ENCODE peak calls at places on chromosomes 5 and 9, in five cellular contexts. S is fibroblast of lung, R is uterus, G is pancreas, M is neural crest cell. B is an unnamed sample.
A peak's percentile ranks its signal among the peaks of the same experiment; 100 is the strongest.

GRCh38 chr5:169395136-169395535 is 94.2 kb upstream of the SLIT3 start:
- DNase-seq in S (no peak), R (no peak), M (no peak), G (no peak), B (no peak)

GRCh38 chr5:81895312-81895711 is 76.5 kb upstream of the ATG10 start:
- DNase-seq in R (no peak), M (no peak), S (no peak), G (no peak), B (no peak)

GRCh38 chr9:113355197-113355596 is 5.9 kb downstream of the BSPRY start:
- DNase-seq in G (no peak), R (no peak), S (no peak), M (no peak), B (no peak)

GRCh38 chr9:93128011-93128714 is 5.9 kb downstream of the NINJ1 start:
- DNase-seq in G (no peak), R (no peak), M (no peak), S (no peak), B (no peak)

GRCh38 chr9:35711501-35712428 is 20.2 kb downstream of the TLN1 start:
- DNase-seq in M (no peak), S (no peak), R (no peak), G (no peak), B (no peak)

GRCh38 chr9:91378695-91379127 is 17.0 kb upstream of the AUH start:
- DNase-seq in S (peak; percentile 85), M (no peak), G (no peak), R (peak; percentile 28), B (no peak)

GRCh38 chr5:10746711-10747110 is 14.3 kb downstream of the DAP start:
- DNase-seq in M (no peak), S (no peak), G (peak; percentile 75), R (no peak), B (no peak)

GRCh38 chr9:85200726-85201402 is 531.3 kb downstream of the NTRK2 start:
- DNase-seq in G (peak; percentile 85), S (peak; percentile 86), M (no peak), R (no peak), B (no peak)

GRCh38 chr9:114664181-114664580 is 6.6 kb upstream of the TEX53 start:
- DNase-seq in M (no peak), S (no peak), G (no peak), R (no peak), B (no peak)

DNA sequence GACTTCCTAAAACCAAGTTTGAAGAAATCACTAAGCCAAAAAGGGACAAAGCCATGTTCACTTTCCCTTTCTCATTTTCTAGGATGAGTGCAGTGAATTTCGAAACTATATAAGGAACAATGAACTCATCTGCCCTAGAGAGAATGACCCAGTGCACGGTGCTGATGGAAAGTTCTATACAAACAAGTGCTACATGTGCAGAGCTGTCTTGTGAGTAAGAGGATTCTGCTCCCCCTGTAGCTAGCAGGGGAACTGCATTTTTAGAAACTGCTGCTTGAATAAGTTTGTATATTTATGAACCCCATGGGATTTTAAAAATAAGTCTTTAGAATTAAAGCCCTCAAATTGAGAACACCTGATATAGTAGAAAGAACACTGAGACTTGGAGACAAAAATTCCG is 42.7 kb upstream of the SPINK14 start:
- DNase-seq in R (no peak), S (peak; percentile 11), G (no peak), M (no peak), B (no peak)
- TF ChIP-seq CTCF in R (no peak), S (no peak), G (no peak), M (peak; percentile 36), B (no peak)

DNA sequence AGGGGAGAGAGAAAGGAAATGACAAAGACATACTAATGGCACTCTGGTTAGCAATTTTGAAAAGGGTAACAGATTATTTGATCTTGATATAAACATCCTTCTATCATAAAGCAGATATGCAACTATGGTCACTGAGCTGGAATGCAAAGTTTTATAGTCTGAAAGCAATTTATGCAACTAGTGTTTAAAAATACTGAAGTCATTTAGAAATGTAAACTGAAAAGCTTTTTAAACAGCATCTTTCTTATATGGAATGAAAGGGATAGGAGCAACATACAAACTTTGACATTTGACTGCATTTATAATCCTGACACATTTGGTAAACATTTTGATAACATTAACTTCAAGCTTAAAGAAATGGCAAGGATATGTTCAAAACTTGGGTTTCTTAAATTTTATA is 28.7 kb upstream of the ADAMTS19 start:
- DNase-seq in G (no peak), S (no peak), M (no peak), R (no peak), B (no peak)
- TF ChIP-seq CTCF in G (no peak), S (no peak), M (no peak), R (no peak), B (no peak)

GRCh38 chr5:86786955-86787354 is 169.2 kb downstream of the COX7C start:
- DNase-seq in S (no peak), G (no peak), M (no peak), R (no peak), B (no peak)
- TF ChIP-seq CTCF in S (no peak), G (no peak), M (no peak), R (no peak), B (no peak)

GRCh38 chr5:127229185-127229889 is 61.3 kb upstream of the MEGF10 start:
- DNase-seq in R (peak; percentile 33), M (peak; percentile 20), S (peak; percentile 31), G (peak; percentile 46), B (peak; percentile 67)
- TF ChIP-seq CTCF in R (no peak), M (peak; percentile 40), S (peak; percentile 12), G (no peak), B (no peak)

DNA sequence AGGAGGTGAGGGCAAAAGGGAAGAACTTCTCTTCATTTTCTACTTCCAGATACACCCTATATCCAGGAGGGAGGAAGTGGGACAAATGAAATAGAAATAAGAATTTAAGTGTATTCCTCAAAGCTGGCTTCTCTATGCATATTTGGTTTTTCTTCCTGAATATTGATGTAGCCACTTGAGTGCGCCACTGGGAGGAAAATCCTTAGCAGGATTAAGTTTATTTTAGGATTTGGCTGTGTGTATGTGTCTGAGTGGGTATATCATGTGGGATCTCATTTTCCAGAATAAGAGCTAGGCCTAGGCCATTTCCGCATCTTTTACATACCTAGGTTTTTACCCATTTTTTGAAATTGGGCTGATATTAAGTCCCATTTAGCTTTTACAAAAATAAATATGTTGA is 42.5 kb downstream of the MAP1B start:
- DNase-seq in M (no peak), S (no peak), G (no peak), R (no peak), B (no peak)
- TF ChIP-seq CTCF in M (no peak), S (peak; percentile 22), G (no peak), R (no peak), B (no peak)

GRCh38 chr9:20297646-20298084 is 324.6 kb downstream of the MLLT3 start:
- DNase-seq in G (no peak), M (no peak), S (peak; percentile 84), R (peak; percentile 88), B (no peak)
- TF ChIP-seq CTCF in G (no peak), M (no peak), S (no peak), R (no peak), B (no peak)

DNA sequence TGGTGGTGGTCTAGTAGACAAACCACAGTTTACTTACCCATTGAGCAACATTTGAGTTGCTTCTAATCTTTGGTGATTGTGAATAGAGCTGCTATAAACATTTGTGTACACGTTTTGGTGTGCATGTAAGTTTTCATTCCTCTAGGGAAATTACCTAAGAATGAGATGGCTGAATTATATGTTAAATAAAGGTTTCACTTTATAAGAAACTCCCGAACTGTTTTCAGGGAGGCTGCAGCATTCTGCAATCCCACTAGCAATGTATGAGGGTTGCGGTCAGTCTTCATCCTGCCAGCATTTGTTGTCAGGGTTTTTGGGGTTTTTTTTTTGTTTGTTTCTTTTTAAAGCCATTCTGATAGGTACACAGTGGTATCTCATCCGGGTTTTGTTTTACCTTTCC is 45.7 kb upstream of the PPARGC1B start:
- DNase-seq in G (no peak), R (no peak), S (no peak), M (no peak), B (no peak)
- TF ChIP-seq CTCF in G (no peak), R (no peak), S (no peak), M (no peak), B (no peak)

GRCh38 chr5:141636106-141636412 is 590 bp downstream of the HDAC3 start:
- DNase-seq in S (no peak), M (no peak), G (no peak), R (no peak), B (no peak)

GRCh38 chr5:141636413-141637265 is at the start of the genes HDAC3 and RELL2:
- DNase-seq in G (peak; percentile 96), S (peak; percentile 80), R (peak; percentile 92), M (peak; percentile 98), B (peak; percentile 97)

GRCh38 chr5:141634162-141634561 is 2.5 kb downstream of the HDAC3 start:
- DNase-seq in M (no peak), G (no peak), R (no peak), S (no peak), B (no peak)

GRCh38 chr5:141634720-141635119 is 1.9 kb downstream of the HDAC3 start:
- DNase-seq in G (no peak), M (no peak), S (no peak), R (no peak), B (no peak)

GRCh38 chr5:141635646-141636045 is 1.0 kb downstream of the HDAC3 start:
- DNase-seq in M (no peak), R (no peak), S (no peak), G (no peak), B (no peak)
- TF ChIP-seq CTCF in M (no peak), R (no peak), S (no peak), G (no peak), B (no peak)

GRCh38 chr5:142911775-142912174 is 141.6 kb downstream of the ARHGAP26 start:
- DNase-seq in M (no peak), S (no peak), G (no peak), R (no peak), B (no peak)

GRCh38 chr5:142915038-142915437 is 144.9 kb downstream of the ARHGAP26 start:
- DNase-seq in R (no peak), G (no peak), M (no peak), S (no peak), B (no peak)

GRCh38 chr5:142911170-142911569 is 141.0 kb downstream of the ARHGAP26 start:
- DNase-seq in G (no peak), S (no peak), R (no peak), M (no peak), B (no peak)

GRCh38 chr5:142915840-142916424 is 145.8 kb downstream of the ARHGAP26 start:
- DNase-seq in R (no peak), G (peak; percentile 59), S (peak; percentile 39), M (peak; percentile 15), B (peak; percentile 48)

DNA sequence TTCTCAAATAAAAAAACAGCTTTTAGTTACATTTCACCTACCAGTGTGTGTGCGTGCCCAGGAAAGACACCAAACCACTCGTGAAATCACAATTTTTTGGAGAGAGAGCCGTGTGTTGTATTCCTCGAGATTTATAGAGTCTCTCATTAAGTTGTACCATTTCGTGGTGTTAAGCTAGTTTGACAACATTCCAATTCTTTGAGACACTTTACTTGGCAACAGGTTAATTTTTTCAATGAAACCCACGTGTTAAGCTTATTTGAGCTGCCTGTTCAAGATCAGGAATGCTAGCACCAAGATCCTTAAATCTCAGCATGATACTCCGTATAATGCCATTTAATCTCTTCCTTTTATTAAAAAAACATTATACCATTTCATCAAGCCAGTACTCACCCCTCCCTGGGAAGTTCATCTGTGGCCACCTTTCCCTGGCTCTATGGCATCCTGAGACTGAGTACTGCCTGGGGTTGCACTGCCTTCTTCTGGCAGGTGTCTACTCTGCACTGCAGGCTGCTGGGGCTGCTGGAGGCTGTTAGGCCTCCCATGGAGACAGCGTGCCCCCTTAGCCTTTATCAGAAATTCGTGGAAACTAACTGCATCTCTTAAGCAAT is 143.7 kb downstream of the ARHGAP26 start:
- DNase-seq in R (no peak), G (no peak), S (no peak), M (no peak), B (no peak)
- TF ChIP-seq CTCF in R (no peak), G (no peak), S (no peak), M (no peak), B (no peak)

GRCh38 chr5:155069961-155070360 is 56.4 kb downstream of the KIF4B start:
- DNase-seq in R (no peak), M (no peak), G (no peak), S (no peak), B (no peak)
- TF ChIP-seq CTCF in R (no peak), M (no peak), G (no peak), S (no peak), B (no peak)

B was measured in endothelial cell.